ENCODE peak calls at places on chromosomes 2 and 18, in six cellular contexts. W, H, C, X, L and B are unnamed samples.

GRCh38 chr2:202171246-202171833 is 67.1 kb downstream of the SUMO1 start:
- DNase-seq in W (no peak), H (no peak), C (no peak), X (no peak), L (no peak), B (no peak)

GRCh38 chr2:1521191-1521877 is 108.1 kb downstream of the TPO start:
- DNase-seq in W (no peak), H (no peak), C (no peak), X (no peak), L (no peak), B (no peak)

GRCh38 chr2:49335546-49335945 is 181.2 kb upstream of the FSHR start:
- DNase-seq in W (no peak), H (no peak), C (no peak), X (no peak), L (no peak), B (peak)

GRCh38 chr18:7600528-7601248 is 33.6 kb downstream of the PTPRM start:
- DNase-seq in W (no peak), H (no peak), C (no peak), X (no peak), L (no peak), B (no peak)

GRCh38 chr2:21404827-21405625 is 281.3 kb downstream of the TDRD15 start:
- DNase-seq in W (no peak), H (no peak), C (no peak), X (no peak), L (no peak), B (no peak)

GRCh38 chr2:232275670-232276069 is 102.9 kb upstream of the ALPP start:
- DNase-seq in W (no peak), H (no peak), C (no peak), X (no peak), L (no peak), B (no peak)

GRCh38 chr2:130372055-130372832 is 16.4 kb downstream of the PTPN18 start:
- DNase-seq in W (peak), H (peak), C (peak), X (peak), L (peak), B (peak)

GRCh38 chr2:86396304-86396785 is 44.8 kb upstream of the KDM3A start:
- DNase-seq in W (peak), H (no peak), C (no peak), X (no peak), L (no peak), B (no peak)

GRCh38 chr18:60865801-60866200 is 467.4 kb upstream of the CDH20 start:
- DNase-seq in W (no peak), H (no peak), C (no peak), X (no peak), L (no peak), B (no peak)

GRCh38 chr2:205684871-205685313 is 2.6 kb downstream of the NRP2 start:
- DNase-seq in W (no peak), H (no peak), C (no peak), X (no peak), L (no peak), B (no peak)

GRCh38 chr2:55961318-55961911 is 37.8 kb upstream of the EFEMP1 start:
- DNase-seq in W (peak), H (no peak), C (no peak), X (peak), L (no peak), B (peak)

GRCh38 chr2:236550701-236551465 is 18.7 kb upstream of the ACKR3 start:
- DNase-seq in W (no peak), H (no peak), C (no peak), X (no peak), L (no peak), B (no peak)

GRCh38 chr2:156321243-156321904 is 11.1 kb downstream of the NR4A2 start:
- DNase-seq in W (no peak), H (no peak), C (no peak), X (no peak), L (no peak), B (no peak)

GRCh38 chr2:68831688-68832087 is 39.5 kb downstream of the BMP10 start:
- DNase-seq in W (no peak), H (no peak), C (no peak), X (no peak), L (no peak), B (no peak)

GRCh38 chr2:235936493-235936892 is 231.7 kb downstream of the GBX2 start:
- DNase-seq in W (no peak), H (no peak), C (no peak), X (no peak), L (no peak), B (no peak)

GRCh38 chr18:22112215-22112614 is 57.2 kb upstream of the GATA6 start:
- DNase-seq in W (no peak), H (no peak), C (no peak), X (no peak), L (no peak), B (no peak)

GRCh38 chr2:27857417-27858172 is 32.6 kb downstream of the RBKS start:
- DNase-seq in W (no peak), H (no peak), C (no peak), X (peak), L (no peak), B (no peak)

GRCh38 chr18:38087538-38087937 is 521.9 kb upstream of the CELF4 start:
- DNase-seq in W (no peak), H (no peak), C (no peak), X (no peak), L (no peak), B (no peak)

GRCh38 chr2:62857139-62857931 is 151.8 kb downstream of the EHBP1 start:
- DNase-seq in W (no peak), H (no peak), C (no peak), X (no peak), L (no peak), B (no peak)

GRCh38 chr2:71925268-71926097 is 222.2 kb downstream of the CYP26B1 start:
- DNase-seq in W (no peak), H (no peak), C (no peak), X (no peak), L (no peak), B (no peak)

GRCh38 chr2:128091691-128092050 is 671 bp downstream of the UGGT1 start:
- DNase-seq in W (no peak), H (no peak), C (no peak), X (no peak), L (no peak), B (no peak)

GRCh38 chr2:176293334-176293733 is 24.1 kb downstream of the MTX2 start:
- DNase-seq in W (no peak), H (no peak), C (no peak), X (no peak), L (no peak), B (peak)

GRCh38 chr18:12048827-12049175 is 44.8 kb upstream of the ANKRD62 start:
- DNase-seq in W (no peak), H (no peak), C (no peak), X (no peak), L (peak), B (no peak)

GRCh38 chr2:177532567-177532966 is 140.0 kb downstream of the AGPS start:
- DNase-seq in W (no peak), H (no peak), C (no peak), X (no peak), L (no peak), B (no peak)

GRCh38 chr2:95208101-95208500 is 780 bp downstream of the ZNF892 start:
- DNase-seq in W (no peak), H (no peak), C (no peak), X (no peak), L (no peak), B (no peak)

GRCh38 chr2:56313541-56313940 is 129.8 kb downstream of the CCDC85A start:
- DNase-seq in W (no peak), H (no peak), C (no peak), X (no peak), L (no peak), B (no peak)

GRCh38 chr2:170680172-170680913 is 34.8 kb upstream of the SP5 start:
- DNase-seq in W (no peak), H (no peak), C (no peak), X (no peak), L (no peak), B (no peak)

GRCh38 chr18:55981712-55982475 is 393.9 kb upstream of the TCF4 start:
- DNase-seq in W (no peak), H (no peak), C (no peak), X (no peak), L (no peak), B (no peak)

GRCh38 chr2:88261725-88262124 is 91.6 kb downstream of the THNSL2 start:
- DNase-seq in W (no peak), H (no peak), C (no peak), X (no peak), L (no peak), B (no peak)

GRCh38 chr2:78864205-78864604 is 161.3 kb upstream of the REG3G start:
- DNase-seq in W (no peak), H (no peak), C (no peak), X (no peak), L (no peak), B (no peak)

GRCh38 chr2:6081542-6081872 is 389.3 kb downstream of the SOX11 start:
- DNase-seq in W (no peak), H (no peak), C (no peak), X (no peak), L (no peak), B (no peak)

GRCh38 chr2:105177008-105177407 is 64.5 kb upstream of the GPR45 start:
- DNase-seq in W (no peak), H (no peak), C (no peak), X (no peak), L (no peak), B (no peak)

GRCh38 chr2:237736783-237737182 is 61.8 kb upstream of the RBM44 start:
- DNase-seq in W (no peak), H (no peak), C (no peak), X (no peak), L (no peak), B (no peak)

GRCh38 chr2:224248944-224249371 is 152.9 kb downstream of the FAM124B start:
- DNase-seq in W (no peak), H (no peak), C (no peak), X (no peak), L (no peak), B (no peak)

GRCh38 chr2:239346676-239347075 is 54.1 kb downstream of the HDAC4 start:
- DNase-seq in W (no peak), H (no peak), C (no peak), X (no peak), L (no peak), B (no peak)

GRCh38 chr2:28527196-28527595 is 31.3 kb downstream of the PLB1 start:
- DNase-seq in W (no peak), H (no peak), C (no peak), X (no peak), L (no peak), B (no peak)